ENCODE peak calls at places on chromosomes 13 and 19, in seven cellular contexts. X is CD8-positive, alpha-beta T cell; I is adrenal gland; T is GM23338; U is neuronal stem cell; Z is pancreas; P is body of pancreas. D is an unnamed sample. For H3K27me3, the result is how much of the 10 kb centered on the place peaks cover.

GRCh38 chr13:95182570-95183285 is 118.5 kb downstream of the ABCC4 start:
- DNase-seq in Z (no peak), P (no peak), T (no peak), X (no peak), U (no peak), I (no peak), D (no peak)

GRCh38 chr19:39937094-39937493 is 2.7 kb upstream of the FCGBP start:
- DNase-seq in I (no peak), Z (no peak), U (no peak), X (no peak), P (no peak), T (no peak), D (no peak)

GRCh38 chr19:37564624-37565369 is 29.8 kb downstream of the ZNF571 start:
- DNase-seq in I (no peak), U (no peak), T (peak), Z (no peak), P (no peak), X (no peak), D (no peak)

GRCh38 chr13:94329754-94330551 is 149.5 kb downstream of the DCT start:
- DNase-seq in P (no peak), T (no peak), Z (no peak), U (no peak), I (peak), X (no peak), D (peak)

GRCh38 chr13:44364601-44365000 is 9.0 kb upstream of the SERP2 start:
- DNase-seq in Z (no peak), P (no peak), T (no peak), U (peak), X (no peak), I (no peak), D (peak)

GRCh38 chr19:33390120-33390907 is 16.8 kb downstream of the CEBPG start:
- DNase-seq in I (no peak), U (no peak), T (no peak), X (no peak), Z (peak), P (no peak), D (no peak)

GRCh38 chr19:5880604-5881078 is 10.3 kb upstream of the FUT5 start:
- DNase-seq in I (no peak), X (no peak), U (no peak), P (peak), Z (no peak), T (peak), D (no peak)

GRCh38 chr13:44300895-44301638 is 72.6 kb upstream of the SERP2 start:
- DNase-seq in U (no peak), X (no peak), I (no peak), Z (peak), T (no peak), P (peak), D (peak)

GRCh38 chr13:105961438-105961837 is 574.0 kb downstream of the EFNB2 start:
- DNase-seq in X (no peak), I (no peak), P (no peak), T (no peak), Z (no peak), U (no peak), D (no peak)

GRCh38 chr13:60146491-60146890 is 17.2 kb downstream of the DIAPH3 start:
- DNase-seq in Z (no peak), X (no peak), I (no peak), U (no peak), T (no peak), P (no peak), D (no peak)

GRCh38 chr13:62113145-62113544 is 697.5 kb upstream of the PCDH20 start:
- DNase-seq in Z (no peak), U (no peak), X (no peak), T (no peak), P (no peak), I (no peak), D (no peak)

DNA sequence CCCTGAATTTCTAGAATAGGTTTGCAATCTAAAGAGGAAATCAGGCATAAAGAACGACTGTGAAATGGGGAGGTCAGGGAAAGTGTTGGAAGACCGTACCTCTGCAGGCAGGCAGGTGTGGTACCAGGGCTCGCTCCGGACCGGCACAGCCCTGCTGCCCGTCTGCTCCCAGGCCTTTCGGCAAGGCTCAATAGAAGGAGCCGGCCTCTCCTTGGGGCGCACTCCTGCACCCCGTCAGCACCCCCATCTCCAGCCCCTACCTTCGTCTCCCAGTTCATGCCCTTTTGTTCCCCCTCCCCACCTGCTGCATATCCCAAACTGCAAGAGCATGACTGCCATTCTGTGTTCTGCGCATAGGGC is 139.8 kb upstream of the SOX1 start:
- DNase-seq in Z (no peak), U (no peak), X (no peak), I (no peak), P (no peak), T (no peak), D (no peak)
- H3K27me3 ChIP-seq in Z (under half), U (under half), X (under half), I (under half), P (under half), T (under half), D (half or more)

DNA sequence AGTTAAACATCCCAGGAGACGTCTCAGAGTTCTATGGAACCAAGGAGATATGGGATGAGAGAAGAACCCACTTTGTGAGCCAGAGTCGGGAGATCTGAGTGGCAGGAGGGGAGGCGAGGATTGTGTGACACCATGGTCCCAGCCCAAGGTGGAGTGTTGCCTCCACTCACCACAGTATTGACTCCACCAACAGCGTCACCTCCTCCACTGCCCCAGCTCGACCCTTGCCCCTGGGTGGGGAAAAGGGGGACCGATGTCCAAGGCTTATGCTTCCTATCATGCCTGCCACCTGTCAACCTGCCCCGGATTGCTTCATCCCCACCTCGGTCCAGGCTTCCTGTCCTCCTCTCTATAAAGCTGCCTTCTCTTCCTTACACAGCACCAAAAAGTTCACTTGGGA is 7.5 kb downstream of the DMKN start:
- DNase-seq in P (no peak), T (no peak), X (no peak), U (no peak), I (no peak), Z (no peak), D (no peak)
- H3K27me3 ChIP-seq in P (under half), T (under half), X (under half), U (under half), I (under half), Z (under half), D (under half)

DNA sequence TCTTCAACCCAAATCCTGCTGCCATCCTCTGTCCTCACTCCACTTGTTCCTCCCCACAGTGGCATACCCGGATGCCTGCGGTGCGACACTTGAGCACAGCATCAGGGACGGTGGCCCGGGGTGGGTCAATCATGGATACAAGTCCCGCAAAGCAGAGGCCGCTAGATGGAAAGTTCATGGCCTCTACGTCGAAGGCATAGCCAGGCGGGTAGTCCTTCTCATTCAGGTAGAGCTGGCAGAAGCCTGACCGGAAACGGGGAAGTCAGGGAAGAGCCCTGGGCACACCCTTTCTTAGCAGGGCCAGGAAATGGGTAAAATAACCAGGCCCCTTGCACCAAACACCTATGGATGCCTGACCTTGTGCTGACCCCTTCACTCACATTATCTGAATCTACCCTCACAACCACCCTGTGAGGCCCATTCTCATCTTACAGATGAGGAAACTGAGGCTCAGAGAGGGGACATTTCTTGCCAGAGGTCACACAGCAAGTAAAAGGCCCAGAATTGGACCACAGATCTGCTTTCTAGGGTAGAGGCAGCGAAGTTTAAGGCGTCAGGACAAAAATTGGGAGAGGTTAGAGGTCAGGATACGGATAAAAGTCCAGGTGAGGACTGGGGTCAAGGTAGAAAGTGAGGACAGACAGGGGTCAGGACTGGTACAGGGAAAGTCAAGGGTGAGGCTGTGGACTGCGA is 6.5 kb downstream of the ATP4A start:
- DNase-seq in P (no peak), I (no peak), X (no peak), Z (no peak), T (no peak), U (no peak), D (no peak)
- H3K27me3 ChIP-seq in P (under half), I (under half), X (under half), Z (under half), T (under half), U (under half), D (under half)

DNA sequence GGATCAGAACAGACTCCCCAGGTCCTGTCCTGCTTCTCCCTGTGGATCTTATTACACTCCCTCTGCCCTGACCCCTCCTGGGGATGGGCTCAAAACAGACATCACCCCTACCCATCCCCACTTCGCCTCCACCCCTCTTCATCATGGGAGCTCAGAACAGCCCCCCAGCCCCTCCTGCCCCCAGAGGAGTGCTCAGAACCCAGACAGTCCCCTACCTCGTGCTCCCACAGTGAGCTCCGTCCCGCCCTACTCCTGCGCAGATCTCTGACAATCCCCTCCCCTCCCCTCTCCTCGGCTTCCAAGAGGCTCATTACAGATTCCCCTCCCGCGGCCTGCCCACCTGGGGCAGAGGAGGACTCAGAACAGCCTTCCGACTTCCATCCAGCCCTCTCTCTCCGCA is 6.1 kb upstream of the TMEM221 start:
- DNase-seq in X (no peak), T (peak), U (no peak), P (no peak), I (no peak), Z (no peak), D (no peak)
- H3K27me3 ChIP-seq in X (under half), T (under half), U (under half), P (under half), I (under half), Z (under half), D (under half)

GRCh38 chr13:103810026-103810425 is 743.8 kb upstream of the SLC10A2 start:
- DNase-seq in U (no peak), Z (no peak), P (no peak), X (no peak), I (no peak), T (no peak), D (no peak)
- H3K27me3 ChIP-seq in U (under half), Z (under half), P (under half), X (under half), I (under half), T (under half), D (under half)

GRCh38 chr19:45608948-45609347 is 6.9 kb upstream of the GPR4 start:
- DNase-seq in Z (no peak), T (no peak), X (no peak), P (no peak), U (no peak), I (no peak), D (no peak)
- H3K27me3 ChIP-seq in Z (under half), T (under half), X (under half), P (under half), U (under half), I (under half), D (under half)

GRCh38 chr19:18226956-18227780 is 930 bp upstream of the PDE4C start:
- DNase-seq in T (no peak), Z (no peak), U (no peak), X (no peak), I (no peak), P (no peak), D (no peak)
- H3K27me3 ChIP-seq in T (under half), Z (under half), U (under half), X (half or more), I (under half), P (under half), D (under half)

GRCh38 chr13:102917019-102917418 is 71.2 kb downstream of the ERCC5 start:
- DNase-seq in X (no peak), I (no peak), U (no peak), P (no peak), Z (no peak), T (no peak), D (no peak)
- H3K27me3 ChIP-seq in X (under half), I (under half), U (under half), P (under half), Z (under half), T (under half), D (under half)

DNA sequence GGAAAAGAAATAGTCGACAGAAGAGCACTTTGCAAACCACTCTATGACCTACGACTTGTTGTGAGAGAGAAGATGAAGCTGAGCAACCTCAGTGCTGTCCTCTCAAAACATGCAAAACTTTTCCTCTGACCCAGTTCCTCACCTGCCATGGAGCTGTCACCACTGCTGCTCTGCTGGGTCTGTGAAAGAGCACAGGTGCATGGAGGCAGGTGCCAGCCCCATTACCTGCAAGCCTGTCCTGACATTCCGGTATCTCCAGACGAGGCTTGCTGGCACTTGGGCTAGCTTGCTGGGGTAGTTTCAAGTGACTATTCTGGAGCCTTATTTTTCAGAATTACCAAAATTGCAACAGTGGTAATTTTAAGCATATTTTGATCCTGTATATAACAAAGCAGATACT is 49.5 kb upstream of the RFXAP start:
- DNase-seq in U (no peak), T (no peak), Z (peak), I (no peak), X (no peak), P (peak), D (no peak)
- H3K27me3 ChIP-seq in U (under half), T (under half), Z (under half), I (under half), X (under half), P (under half), D (under half)

DNA sequence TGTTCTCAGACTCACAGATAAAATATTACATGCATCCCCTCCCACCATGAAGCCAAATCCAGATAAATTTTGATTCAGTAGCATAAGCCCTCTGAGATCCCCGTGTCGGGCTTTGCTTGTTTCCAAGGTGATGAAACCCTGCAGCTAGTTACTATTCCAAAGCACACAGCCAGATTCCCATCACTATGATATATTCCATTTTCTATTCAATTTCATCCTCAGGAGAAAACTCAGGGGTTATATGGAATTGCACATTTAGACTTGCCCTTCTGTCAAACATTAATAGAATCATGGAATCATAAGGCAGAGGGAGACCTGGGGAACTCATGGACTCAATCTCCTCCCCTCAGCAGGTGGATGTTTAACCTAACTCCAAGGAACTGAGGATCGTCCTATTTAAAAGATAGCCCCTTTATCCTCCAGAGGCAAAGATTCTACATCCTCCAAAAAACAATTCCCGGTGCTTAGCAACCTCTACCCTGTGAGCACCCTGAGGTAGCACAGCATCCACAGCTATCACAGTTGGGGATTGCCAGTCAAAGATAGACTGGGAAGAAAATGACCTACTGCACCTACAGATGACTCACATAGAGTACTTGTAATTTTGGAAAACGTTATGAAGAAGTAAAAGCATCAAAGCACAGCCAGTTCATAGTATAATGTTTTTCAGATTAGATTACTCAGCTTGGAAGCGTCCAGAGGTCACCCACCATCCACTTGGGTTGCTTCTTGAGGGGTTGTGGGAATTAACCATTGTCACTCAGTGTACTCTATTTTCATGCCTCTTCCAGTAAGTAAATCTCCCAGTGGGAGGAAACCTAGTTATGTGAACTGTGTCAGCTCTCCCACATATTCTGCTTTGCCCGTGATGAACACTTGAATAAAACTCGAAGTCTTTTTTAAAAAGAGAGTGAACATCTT is 9.1 kb upstream of the FAM124A start:
- DNase-seq in X (no peak), P (no peak), Z (no peak), U (no peak), I (no peak), T (no peak), D (no peak)
- H3K27me3 ChIP-seq in X (under half), P (under half), Z (under half), U (under half), I (under half), T (under half), D (half or more)

D was measured in PC-9.